ENCODE peak calls at places on chromosome 10, in seven cellular contexts. M, B, F, X, C, O and L are unnamed samples.

GRCh38 chr10:61779950-61780659 is 117.4 kb downstream of the CABCOCO1 start:
- DNase-seq in C (peak; percentile 93), B (peak; percentile 67), O (no peak), F (peak; percentile 64), M (peak; percentile 38), X (peak; percentile 99), L (no peak)

GRCh38 chr10:122632031-122632430 is 67.6 kb downstream of the C10orf120 start:
- DNase-seq in C (no peak), M (no peak), X (no peak), O (no peak), F (no peak), B (peak; percentile 65), L (no peak)

GRCh38 chr10:105973252-105973877 is 1191.1 kb downstream of the SORCS1 start:
- DNase-seq in M (no peak), O (no peak), C (no peak), X (no peak), F (no peak), B (no peak), L (peak; percentile 41)

GRCh38 chr10:106086391-106086790 is 1078.1 kb downstream of the SORCS1 start:
- DNase-seq in O (no peak), M (no peak), B (no peak), F (no peak), C (no peak), X (no peak), L (no peak)

GRCh38 chr10:114042895-114043531 is 653 bp upstream of the ADRB1 start:
- DNase-seq in C (peak; percentile 32), O (peak; percentile 64), X (peak; percentile 25), B (peak; percentile 68), M (no peak), F (peak; percentile 35), L (peak; percentile 46)

GRCh38 chr10:36336315-36336714 is 694.2 kb upstream of the FZD8 start:
- DNase-seq in B (no peak), F (no peak), M (peak; percentile 9), O (no peak), X (no peak), C (peak; percentile 67), L (no peak)

GRCh38 chr10:34615770-34616169 is 199.3 kb downstream of the PARD3 start:
- DNase-seq in O (no peak), F (no peak), C (peak; percentile 28), M (no peak), B (no peak), X (no peak), L (no peak)

GRCh38 chr10:12590682-12591642 is 241.6 kb downstream of the CAMK1D start:
- DNase-seq in C (no peak), B (no peak), O (no peak), X (no peak), F (no peak), M (no peak), L (no peak)

GRCh38 chr10:14478639-14479038 is 147.9 kb upstream of the FRMD4A start:
- DNase-seq in X (peak; percentile 37), B (no peak), M (peak; percentile 60), C (peak; percentile 86), O (peak; percentile 58), F (peak; percentile 45), L (peak; percentile 62)

GRCh38 chr10:122154733-122155366 is 116.2 kb upstream of the BTBD16 start:
- DNase-seq in B (no peak), F (no peak), M (no peak), C (peak; percentile 72), O (peak; percentile 58), X (peak; percentile 33), L (peak; percentile 70)

GRCh38 chr10:110872145-110872983 is 636 bp downstream of the PDCD4 start:
- DNase-seq in O (peak; percentile 83), X (peak; percentile 57), C (peak; percentile 77), M (peak; percentile 86), B (peak; percentile 88), F (peak; percentile 38), L (peak; percentile 84)

GRCh38 chr10:36540611-36541010 is 584.8 kb upstream of the ANKRD30A start:
- DNase-seq in X (no peak), F (no peak), O (no peak), B (no peak), M (no peak), C (no peak), L (no peak)

GRCh38 chr10:118969014-118969413 is 60.5 kb upstream of the NANOS1 start:
- DNase-seq in O (no peak), X (no peak), F (no peak), C (no peak), M (no peak), B (no peak), L (no peak)

GRCh38 chr10:118971876-118972275 is 57.6 kb upstream of the NANOS1 start:
- DNase-seq in M (no peak), B (no peak), X (no peak), C (no peak), F (no peak), O (no peak), L (no peak)

GRCh38 chr10:118970770-118971169 is 58.7 kb upstream of the NANOS1 start:
- DNase-seq in C (no peak), O (no peak), M (peak; percentile 23), F (no peak), X (no peak), B (no peak), L (no peak)

GRCh38 chr10:118973744-118974143 is 55.8 kb upstream of the NANOS1 start:
- DNase-seq in M (no peak), F (no peak), C (no peak), O (no peak), X (no peak), B (no peak), L (no peak)

DNA sequence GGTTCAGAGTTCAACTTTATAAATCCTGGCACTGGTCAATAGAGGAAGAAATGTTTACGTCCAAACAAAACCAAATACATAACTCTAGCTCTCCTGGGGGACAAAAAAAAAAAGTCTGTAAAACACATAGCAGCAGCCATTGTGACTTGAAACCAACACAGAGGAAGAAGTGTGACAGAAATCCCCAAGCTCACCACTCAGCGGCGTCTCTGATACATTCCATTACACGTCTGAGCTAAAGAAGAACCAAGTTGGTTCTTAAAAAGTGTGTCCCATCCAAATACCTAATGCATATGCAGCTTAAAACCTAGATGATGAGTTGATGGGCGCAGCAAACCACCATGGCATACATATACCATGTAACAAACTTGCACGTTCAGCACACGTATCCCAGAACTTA is 58.3 kb upstream of the NANOS1 start:
- DNase-seq in O (no peak), M (no peak), X (no peak), B (no peak), C (no peak), F (no peak), L (no peak)
- TF ChIP-seq CTCF in O (no peak), M (no peak), X (no peak), B (no peak), C (no peak), F (no peak), L (no peak)

GRCh38 chr10:96719850-96720421 is 378 bp downstream of the PIK3AP1 start:
- DNase-seq in X (no peak), C (no peak), F (peak; percentile 86), M (no peak), O (peak; percentile 84), B (peak; percentile 73), L (peak; percentile 53)
- TF ChIP-seq CTCF in X (peak; percentile 24), C (peak; percentile 9), F (peak; percentile 42), M (no peak), O (no peak), B (no peak), L (no peak)

DNA sequence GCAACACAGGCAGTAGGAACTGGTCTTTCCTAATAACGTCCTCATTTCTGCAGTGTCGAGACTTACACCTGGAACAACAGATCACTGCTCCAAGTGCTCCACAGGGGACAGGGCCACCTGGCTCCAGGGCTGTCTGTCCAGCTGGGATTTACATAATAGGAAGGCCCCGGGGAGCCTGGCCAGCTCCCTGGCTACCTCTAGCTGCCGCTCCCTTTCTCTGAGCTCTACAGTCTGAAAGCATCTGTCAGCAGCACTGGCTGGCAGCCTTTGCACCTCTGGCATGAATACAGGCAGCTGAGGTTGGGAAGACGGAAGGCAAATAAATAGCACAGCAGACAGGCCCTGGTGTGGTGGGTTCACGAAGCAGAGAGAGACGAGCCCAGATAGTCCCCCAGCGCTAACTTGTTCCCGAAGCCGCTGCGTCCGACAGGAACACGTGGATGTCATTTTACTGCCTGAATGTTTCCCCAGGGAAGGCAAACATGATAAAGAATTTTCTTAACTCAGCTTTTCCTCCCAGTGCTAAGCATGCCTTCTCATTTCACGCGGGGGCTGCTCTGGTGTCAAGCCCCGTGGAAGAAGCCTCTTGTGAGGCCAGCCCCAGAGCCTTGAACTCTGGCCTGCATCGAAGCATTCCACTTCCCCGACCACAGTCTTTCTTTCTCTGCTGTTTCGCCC is 105.4 kb downstream of the ITIH5 start:
- DNase-seq in C (peak; percentile 35), M (no peak), F (no peak), O (peak; percentile 40), X (no peak), B (peak; percentile 68), L (peak; percentile 62)
- TF ChIP-seq CTCF in C (no peak), M (no peak), F (no peak), O (no peak), X (no peak), B (no peak), L (no peak)

GRCh38 chr10:31343009-31343408 is 24.0 kb downstream of the ZEB1 start:
- DNase-seq in M (no peak), B (no peak), O (no peak), X (no peak), C (no peak), F (no peak), L (no peak)
- TF ChIP-seq CTCF in M (no peak), B (no peak), O (no peak), X (no peak), C (no peak), F (no peak), L (no peak)

DNA sequence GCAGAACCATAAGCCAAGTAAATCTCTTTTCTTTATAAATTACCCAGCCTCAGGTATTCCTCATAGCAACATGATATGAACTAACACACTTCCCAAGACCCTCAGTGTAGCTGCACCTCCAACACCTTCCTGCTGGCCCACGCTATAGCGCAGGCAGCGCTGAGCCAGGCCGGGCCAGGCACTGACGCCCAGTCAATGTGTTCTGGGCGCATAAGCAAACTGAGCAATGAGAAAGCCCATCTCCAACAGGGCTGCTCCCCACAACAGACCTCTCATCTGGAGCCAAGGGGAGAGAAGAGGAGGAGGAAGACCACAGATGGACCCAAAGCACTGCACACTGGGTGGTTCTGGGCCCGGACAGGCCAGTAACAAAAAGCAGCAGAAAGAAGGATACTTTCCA is 40.8 kb downstream of the FAM53B start:
- DNase-seq in C (no peak), M (no peak), X (no peak), O (no peak), F (no peak), B (no peak), L (no peak)
- TF ChIP-seq CTCF in C (no peak), M (no peak), X (no peak), O (no peak), F (no peak), B (no peak), L (no peak)

DNA sequence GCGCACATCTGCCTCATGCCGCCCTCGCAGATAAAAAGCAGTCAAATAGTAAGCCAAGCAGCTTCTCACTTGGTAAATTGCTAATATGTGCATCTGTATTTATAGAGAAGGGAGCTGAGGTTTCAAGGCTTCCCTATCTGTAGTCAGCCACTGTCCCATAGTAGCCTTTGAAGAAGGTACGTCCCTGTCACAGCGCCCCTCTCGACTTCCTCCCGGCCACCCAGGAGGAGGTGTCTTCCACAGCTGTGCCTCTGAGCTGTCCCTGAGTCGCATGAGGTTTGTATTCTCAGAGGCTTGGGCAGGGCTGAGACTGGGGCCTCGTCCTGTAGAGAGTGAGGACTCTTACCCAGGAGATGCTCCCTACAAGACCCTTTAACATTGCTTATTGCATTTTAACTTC is 49.0 kb downstream of the SPOCK2 start:
- DNase-seq in B (no peak), F (no peak), X (no peak), C (no peak), O (no peak), M (no peak), L (no peak)
- TF ChIP-seq CTCF in B (no peak), F (no peak), X (no peak), C (no peak), O (no peak), M (no peak), L (no peak)